ENCODE peak calls at places on chromosomes 6 and 20, in eight cellular contexts. O is colonic mucosa; E is stimulated activated CD8-positive, alpha-beta memory T cell treated with anti-CD3 and anti-CD28 coated beads, Interleukin-4, amount 100 ng/mL, for 4 hours; Y is left ventricle myocardium superior; I is endothelial cell of umbilical vein; F is GM13976; P is effector CD4-positive, alpha-beta T cell; T is anterior cingulate cortex. D is an unnamed sample.

GRCh38 chr6:158677906-158678305 is 28.1 kb downstream of the SYTL3 start:
- DNase-seq in P (no peak), Y (no peak), I (no peak), F (no peak), O (peak), T (no peak), E (no peak), D (no peak)

GRCh38 chr6:107509506-107509905 is 19.6 kb downstream of the SOBP start:
- DNase-seq in I (peak), E (no peak), P (no peak), T (no peak), F (no peak), Y (no peak), O (no peak), D (no peak)

GRCh38 chr20:18019068-18019467 is 38.6 kb downstream of the OVOL2 start:
- DNase-seq in T (no peak), P (no peak), I (no peak), F (peak), O (no peak), E (no peak), Y (no peak), D (peak)

GRCh38 chr6:25369450-25370086 is 90.4 kb downstream of the CARMIL1 start:
- DNase-seq in I (no peak), E (no peak), O (peak), P (no peak), Y (no peak), T (no peak), F (no peak), D (peak)

GRCh38 chr20:62198496-62198895 is 15.7 kb downstream of the MTG2 start:
- DNase-seq in Y (peak), E (no peak), O (no peak), I (no peak), P (no peak), T (no peak), F (no peak), D (no peak)

GRCh38 chr20:32612831-32613595 is 27.9 kb upstream of the NOL4L start:
- DNase-seq in E (no peak), O (no peak), I (no peak), F (no peak), Y (no peak), P (no peak), T (no peak), D (no peak)

GRCh38 chr20:15496501-15497039 is 1076.7 kb downstream of the KIF16B start:
- DNase-seq in T (no peak), F (no peak), P (no peak), O (no peak), E (no peak), Y (no peak), I (no peak), D (no peak)

GRCh38 chr6:89412071-89413005 is at the start of gene RRAGD:
- DNase-seq in E (peak), F (peak), T (peak), I (no peak), P (peak), O (peak), Y (peak), D (peak)

GRCh38 chr6:126153661-126154060 is 167.3 kb downstream of the TRMT11 start:
- DNase-seq in Y (no peak), O (no peak), E (no peak), I (no peak), F (no peak), T (no peak), P (no peak), D (no peak)